ENCODE peak calls at places on chromosome 11, in four cellular contexts. P, J, U and H are unnamed samples.

GRCh38 chr11:118009821-118010737 is 23.9 kb downstream of the IL10RA start:
- DNase-seq in P (no peak), J (no peak), U (no peak), H (no peak)

GRCh38 chr11:60345489-60345888 is 18.4 kb downstream of the MS4A6E start:
- DNase-seq in U (no peak), P (no peak), J (no peak), H (peak)

GRCh38 chr11:118908264-118908663 is 17.5 kb downstream of the BCL9L start:
- DNase-seq in U (no peak), P (no peak), J (no peak), H (no peak)

GRCh38 chr11:86588566-86589090 is 83.8 kb downstream of the ME3 start:
- DNase-seq in J (no peak), P (no peak), U (no peak), H (no peak)

GRCh38 chr11:111421251-111421650 is 42.2 kb upstream of the POU2AF1 start:
- DNase-seq in P (no peak), U (no peak), J (no peak), H (no peak)

GRCh38 chr11:100563541-100564280 is 123.4 kb upstream of the ARHGAP42 start:
- DNase-seq in J (no peak), P (peak), U (no peak), H (no peak)

GRCh38 chr11:64844330-64845124 is at the start of gene CDC42BPG:
- DNase-seq in J (no peak), P (peak), U (no peak), H (peak)

GRCh38 chr11:8839957-8840945 is 70.7 kb upstream of the AKIP1 start:
- DNase-seq in U (no peak), J (no peak), P (peak), H (peak)

GRCh38 chr11:46330887-46331652 is 16.2 kb upstream of the DGKZ start:
- DNase-seq in P (no peak), U (no peak), J (no peak), H (no peak)

GRCh38 chr11:3123761-3124733 is 41.1 kb downstream of the OSBPL5 start:
- DNase-seq in U (no peak), J (peak), P (peak), H (peak)

GRCh38 chr11:61966673-61967176 is 709 bp downstream of the FTH1 start:
- DNase-seq in U (no peak), P (peak), J (no peak), H (no peak)

GRCh38 chr11:67118059-67118766 is 850 bp upstream of the KDM2A start:
- DNase-seq in J (no peak), P (peak), U (no peak), H (peak)

GRCh38 chr11:14500181-14500651 is 605 bp upstream of the COPB1 start:
- DNase-seq in U (no peak), P (peak), J (no peak), H (peak)

GRCh38 chr11:11995601-11996000 is 12.8 kb downstream of the DKK3 start:
- DNase-seq in P (no peak), U (no peak), J (no peak), H (no peak)

GRCh38 chr11:44178381-44178780 is 82.9 kb downstream of the EXT2 start:
- DNase-seq in P (peak), U (no peak), J (no peak), H (no peak)

GRCh38 chr11:61632096-61632495 is 48.1 kb upstream of the DAGLA start:
- DNase-seq in P (no peak), U (no peak), J (no peak), H (no peak)

GRCh38 chr11:73210916-73211667 is 7.0 kb upstream of the P2RY2 start:
- DNase-seq in U (no peak), P (peak), J (no peak), H (no peak)

GRCh38 chr11:126624491-126624890 is 269.0 kb downstream of the ST3GAL4 start:
- DNase-seq in P (no peak), J (no peak), U (no peak), H (no peak)

GRCh38 chr11:10413268-10413667 is 41.8 kb upstream of the AMPD3 start:
- DNase-seq in P (peak), J (no peak), U (no peak), H (peak)

GRCh38 chr11:92696076-92696475 is 273.4 kb upstream of the MTNR1B start:
- DNase-seq in P (no peak), U (no peak), J (no peak), H (no peak)

GRCh38 chr11:93984205-93984586 is 37.0 kb upstream of the HEPHL1 start:
- DNase-seq in J (no peak), U (no peak), P (no peak), H (no peak)

GRCh38 chr11:1757861-1758610 is 5.7 kb downstream of the CTSD start:
- DNase-seq in U (no peak), P (no peak), J (no peak), H (no peak)

GRCh38 chr11:62544521-62545436 is 1.8 kb downstream of the AHNAK start:
- DNase-seq in U (no peak), J (no peak), P (no peak), H (peak)

GRCh38 chr11:57761301-57762234 is at the start of gene CTNND1:
- DNase-seq in U (no peak), P (peak), J (peak), H (peak)

GRCh38 chr11:19290356-19290755 is 49.6 kb upstream of the E2F8 start:
- DNase-seq in P (no peak), J (no peak), U (no peak), H (no peak)

GRCh38 chr11:84130646-84131427 is 844.7 kb upstream of the CCDC90B start:
- DNase-seq in J (no peak), P (peak), U (no peak), H (no peak)

GRCh38 chr11:84069048-84069447 is 782.9 kb upstream of the CCDC90B start:
- DNase-seq in J (no peak), U (no peak), P (no peak), H (no peak)

GRCh38 chr11:33040127-33040861 is 922 bp downstream of the TCP11L1 start:
- DNase-seq in U (peak), P (peak), J (no peak), H (no peak)

GRCh38 chr11:76997512-76997911 is 36.7 kb upstream of the B3GNT6 start:
- DNase-seq in U (no peak), J (no peak), P (no peak), H (no peak)

GRCh38 chr11:102473543-102473942 is 21.0 kb upstream of the TMEM123 start:
- DNase-seq in J (no peak), P (no peak), U (no peak), H (peak)

GRCh38 chr11:101612481-101612880 is 28.7 kb upstream of the TRPC6 start:
- DNase-seq in J (no peak), U (no peak), P (no peak), H (no peak)

GRCh38 chr11:67732045-67732787 is 57.8 kb upstream of the ALDH3B2 start:
- DNase-seq in P (no peak), U (peak), J (no peak), H (peak)

GRCh38 chr11:115965754-115966504 is 461.7 kb upstream of the CADM1 start:
- DNase-seq in P (peak), U (no peak), J (no peak), H (no peak)

GRCh38 chr11:130600139-130600538 is 151.7 kb downstream of the ADAMTS15 start:
- DNase-seq in P (no peak), U (no peak), J (no peak), H (no peak)

GRCh38 chr11:64124147-64124546 is 41.8 kb downstream of the MACROD1 start:
- DNase-seq in P (no peak), J (no peak), U (no peak), H (no peak)

GRCh38 chr11:73330569-73331093 is 22.6 kb downstream of the ARHGEF17 start:
- DNase-seq in P (peak), U (no peak), J (no peak), H (no peak)

GRCh38 chr11:10651579-10652361 is 41.8 kb downstream of the IRAG1 start:
- DNase-seq in U (no peak), J (peak), P (peak), H (no peak)

GRCh38 chr11:1025410-1026162 is 10.9 kb downstream of the MUC6 start:
- DNase-seq in U (no peak), J (no peak), P (no peak), H (no peak)

GRCh38 chr11:112847568-112847967 is 113.7 kb upstream of the NCAM1 start:
- DNase-seq in P (no peak), U (no peak), J (no peak), H (no peak)